ENCODE peak calls at places on chromosomes 12 and 14, in eight cellular contexts. One of them, this sample, is unnamed.
A peak's percentile ranks its signal among the peaks of the same experiment; 100 is the strongest.

GRCh38 chr14:21498540-21499526 is 12.3 kb downstream of the METTL3 start:
- DNase-seq in AG10803: peak; percentile 52
- DNase-seq in MM.1S: peak; percentile 27
- DNase-seq in GM10248: peak; percentile 44
- DNase-seq in SIG-M5: no peak
- DNase-seq in fibroblast of the conjunctiva: peak; percentile 34
- DNase-seq in amygdala: no peak
- DNase-seq in fibroblast of the aortic adventitia: peak; percentile 63
- DNase-seq in this sample: peak; percentile 64

GRCh38 chr14:66043921-66044320 is 442.2 kb upstream of the CCDC196 start:
- DNase-seq in fibroblast of the aortic adventitia: peak; percentile 58
- DNase-seq in GM10248: no peak
- DNase-seq in amygdala: no peak
- DNase-seq in SIG-M5: no peak
- DNase-seq in MM.1S: no peak
- DNase-seq in AG10803: peak; percentile 49
- DNase-seq in fibroblast of the conjunctiva: no peak
- DNase-seq in this sample: peak; percentile 63

GRCh38 chr12:98743362-98743953 is 98.4 kb downstream of the APAF1 start:
- DNase-seq in fibroblast of the aortic adventitia: no peak
- DNase-seq in MM.1S: no peak
- DNase-seq in amygdala: no peak
- DNase-seq in fibroblast of the conjunctiva: no peak
- DNase-seq in AG10803: no peak
- DNase-seq in GM10248: peak; percentile 44
- DNase-seq in SIG-M5: no peak
- DNase-seq in this sample: no peak

GRCh38 chr14:30450620-30451019 is 108.3 kb upstream of the G2E3 start:
- DNase-seq in MM.1S: no peak
- DNase-seq in fibroblast of the aortic adventitia: no peak
- DNase-seq in GM10248: no peak
- DNase-seq in AG10803: no peak
- DNase-seq in amygdala: no peak
- DNase-seq in fibroblast of the conjunctiva: no peak
- DNase-seq in SIG-M5: no peak
- DNase-seq in this sample: no peak

GRCh38 chr14:21201732-21202462 is 46.0 kb upstream of the OR5AU1 start:
- DNase-seq in fibroblast of the aortic adventitia: no peak
- DNase-seq in AG10803: peak; percentile 29
- DNase-seq in fibroblast of the conjunctiva: no peak
- DNase-seq in GM10248: no peak
- DNase-seq in SIG-M5: no peak
- DNase-seq in MM.1S: no peak
- DNase-seq in amygdala: no peak
- DNase-seq in this sample: no peak

GRCh38 chr14:100606687-100607610 is 19.7 kb upstream of the BEGAIN start:
- DNase-seq in fibroblast of the conjunctiva: no peak
- DNase-seq in MM.1S: no peak
- DNase-seq in GM10248: no peak
- DNase-seq in amygdala: no peak
- DNase-seq in fibroblast of the aortic adventitia: no peak
- DNase-seq in AG10803: no peak
- DNase-seq in SIG-M5: no peak
- DNase-seq in this sample: no peak

GRCh38 chr14:56874375-56874774 is 64.1 kb upstream of the OTX2 start:
- DNase-seq in SIG-M5: no peak
- DNase-seq in fibroblast of the conjunctiva: no peak
- DNase-seq in AG10803: no peak
- DNase-seq in GM10248: peak; percentile 11
- DNase-seq in MM.1S: no peak
- DNase-seq in amygdala: no peak
- DNase-seq in fibroblast of the aortic adventitia: no peak
- DNase-seq in this sample: no peak

GRCh38 chr12:110708917-110709316 is 20.0 kb upstream of the HVCN1 start:
- DNase-seq in fibroblast of the aortic adventitia: no peak
- DNase-seq in amygdala: no peak
- DNase-seq in SIG-M5: no peak
- DNase-seq in GM10248: no peak
- DNase-seq in AG10803: no peak
- DNase-seq in MM.1S: no peak
- DNase-seq in fibroblast of the conjunctiva: no peak
- DNase-seq in this sample: no peak

GRCh38 chr14:103562385-103563088 is at the start of the genes BAG5 and COA8:
- DNase-seq in fibroblast of the aortic adventitia: peak; percentile 75
- DNase-seq in amygdala: no peak
- DNase-seq in GM10248: peak; percentile 96
- DNase-seq in AG10803: peak; percentile 84
- DNase-seq in MM.1S: peak; percentile 72
- DNase-seq in fibroblast of the conjunctiva: peak; percentile 42
- DNase-seq in SIG-M5: no peak
- DNase-seq in this sample: peak; percentile 83

GRCh38 chr12:14946162-14946561 is 7.8 kb upstream of the ERP27 start:
- DNase-seq in GM10248: no peak
- DNase-seq in fibroblast of the aortic adventitia: no peak
- DNase-seq in MM.1S: no peak
- DNase-seq in SIG-M5: no peak
- DNase-seq in amygdala: no peak
- DNase-seq in AG10803: no peak
- DNase-seq in fibroblast of the conjunctiva: peak; percentile 30
- DNase-seq in this sample: peak; percentile 42

GRCh38 chr12:508795-509194 is 49.1 kb downstream of the B4GALNT3 start:
- DNase-seq in AG10803: no peak
- DNase-seq in SIG-M5: no peak
- DNase-seq in fibroblast of the conjunctiva: no peak
- DNase-seq in amygdala: no peak
- DNase-seq in GM10248: no peak
- DNase-seq in MM.1S: no peak
- DNase-seq in fibroblast of the aortic adventitia: no peak
- DNase-seq in this sample: no peak

GRCh38 chr12:49200882-49201594 is 12.2 kb upstream of the TUBA1A start:
- DNase-seq in GM10248: peak; percentile 58
- DNase-seq in AG10803: peak; percentile 84
- DNase-seq in amygdala: no peak
- DNase-seq in fibroblast of the aortic adventitia: peak; percentile 94
- DNase-seq in SIG-M5: peak; percentile 44
- DNase-seq in MM.1S: no peak
- DNase-seq in fibroblast of the conjunctiva: peak; percentile 74
- DNase-seq in this sample: peak; percentile 94

GRCh38 chr12:6375269-6376078 is at the start of gene SCNN1A:
- DNase-seq in SIG-M5: no peak
- DNase-seq in fibroblast of the conjunctiva: no peak
- DNase-seq in amygdala: no peak
- DNase-seq in fibroblast of the aortic adventitia: no peak
- DNase-seq in GM10248: no peak
- DNase-seq in MM.1S: no peak
- DNase-seq in AG10803: no peak
- DNase-seq in this sample: no peak

GRCh38 chr12:93518725-93519124 is 51.4 kb downstream of the MRPL42 start:
- DNase-seq in amygdala: no peak
- DNase-seq in GM10248: no peak
- DNase-seq in fibroblast of the aortic adventitia: peak; percentile 22
- DNase-seq in MM.1S: no peak
- DNase-seq in fibroblast of the conjunctiva: peak; percentile 31
- DNase-seq in AG10803: peak; percentile 24
- DNase-seq in SIG-M5: no peak
- DNase-seq in this sample: peak; percentile 26

GRCh38 chr14:92651106-92651792 is 97.2 kb downstream of the LGMN start:
- DNase-seq in AG10803: no peak
- DNase-seq in amygdala: no peak
- DNase-seq in SIG-M5: no peak
- DNase-seq in MM.1S: no peak
- DNase-seq in fibroblast of the aortic adventitia: no peak
- DNase-seq in GM10248: peak; percentile 88
- DNase-seq in fibroblast of the conjunctiva: no peak
- DNase-seq in this sample: no peak

GRCh38 chr14:24339284-24340151 is at the start of gene RIPK3:
- DNase-seq in fibroblast of the aortic adventitia: no peak
- DNase-seq in SIG-M5: no peak
- DNase-seq in fibroblast of the conjunctiva: no peak
- DNase-seq in amygdala: no peak
- DNase-seq in GM10248: peak; percentile 84
- DNase-seq in MM.1S: peak; percentile 52
- DNase-seq in AG10803: no peak
- DNase-seq in this sample: no peak

GRCh38 chr14:69953266-69953905 is 74.2 kb downstream of the SMOC1 start:
- DNase-seq in AG10803: no peak
- DNase-seq in MM.1S: no peak
- DNase-seq in fibroblast of the aortic adventitia: no peak
- DNase-seq in fibroblast of the conjunctiva: no peak
- DNase-seq in GM10248: no peak
- DNase-seq in SIG-M5: no peak
- DNase-seq in amygdala: no peak
- DNase-seq in this sample: no peak

GRCh38 chr12:96425321-96425720 is 25.1 kb upstream of the CDK17 start:
- DNase-seq in fibroblast of the conjunctiva: no peak
- DNase-seq in GM10248: peak; percentile 31
- DNase-seq in amygdala: no peak
- DNase-seq in fibroblast of the aortic adventitia: peak; percentile 90
- DNase-seq in AG10803: peak; percentile 98
- DNase-seq in MM.1S: no peak
- DNase-seq in SIG-M5: no peak
- DNase-seq in this sample: peak; percentile 85

GRCh38 chr14:103568952-103569351 is 6.2 kb downstream of the COA8 start:
- DNase-seq in fibroblast of the conjunctiva: no peak
- DNase-seq in SIG-M5: no peak
- DNase-seq in fibroblast of the aortic adventitia: no peak
- DNase-seq in GM10248: no peak
- DNase-seq in amygdala: no peak
- DNase-seq in MM.1S: no peak
- DNase-seq in AG10803: no peak
- DNase-seq in this sample: no peak

GRCh38 chr12:6627598-6627997 is 8.2 kb downstream of the LPAR5 start:
- DNase-seq in fibroblast of the aortic adventitia: no peak
- DNase-seq in SIG-M5: no peak
- DNase-seq in fibroblast of the conjunctiva: no peak
- DNase-seq in amygdala: no peak
- DNase-seq in AG10803: no peak
- DNase-seq in GM10248: no peak
- DNase-seq in MM.1S: peak; percentile 68
- DNase-seq in this sample: no peak

GRCh38 chr14:28774764-28775738 is 8.5 kb downstream of the FOXG1 start:
- DNase-seq in amygdala: no peak
- DNase-seq in SIG-M5: no peak
- DNase-seq in MM.1S: no peak
- DNase-seq in fibroblast of the conjunctiva: no peak
- DNase-seq in GM10248: no peak
- DNase-seq in AG10803: no peak
- DNase-seq in fibroblast of the aortic adventitia: no peak
- DNase-seq in this sample: no peak

GRCh38 chr12:16499617-16500016 is 106.3 kb downstream of the LMO3 start:
- DNase-seq in GM10248: no peak
- DNase-seq in fibroblast of the conjunctiva: no peak
- DNase-seq in AG10803: no peak
- DNase-seq in fibroblast of the aortic adventitia: peak; percentile 51
- DNase-seq in amygdala: no peak
- DNase-seq in MM.1S: no peak
- DNase-seq in SIG-M5: no peak
- DNase-seq in this sample: peak; percentile 24

GRCh38 chr12:124660846-124661245 is 93.4 kb upstream of the NCOR2 start:
- DNase-seq in fibroblast of the aortic adventitia: no peak
- DNase-seq in amygdala: no peak
- DNase-seq in MM.1S: no peak
- DNase-seq in GM10248: no peak
- DNase-seq in fibroblast of the conjunctiva: no peak
- DNase-seq in AG10803: no peak
- DNase-seq in SIG-M5: no peak
- DNase-seq in this sample: no peak

GRCh38 chr12:117352883-117353282 is 8.5 kb downstream of the NOS1 start:
- DNase-seq in fibroblast of the conjunctiva: no peak
- DNase-seq in SIG-M5: no peak
- DNase-seq in AG10803: no peak
- DNase-seq in amygdala: no peak
- DNase-seq in MM.1S: no peak
- DNase-seq in GM10248: no peak
- DNase-seq in fibroblast of the aortic adventitia: no peak
- DNase-seq in this sample: no peak

GRCh38 chr12:130872179-130873096 is 572 bp downstream of the RAN start:
- DNase-seq in MM.1S: no peak
- DNase-seq in SIG-M5: no peak
- DNase-seq in AG10803: peak; percentile 35
- DNase-seq in GM10248: peak; percentile 56
- DNase-seq in amygdala: no peak
- DNase-seq in fibroblast of the conjunctiva: no peak
- DNase-seq in fibroblast of the aortic adventitia: peak; percentile 19
- DNase-seq in this sample: peak; percentile 23

GRCh38 chr14:56273151-56273550 is 154.9 kb downstream of the PELI2 start:
- DNase-seq in fibroblast of the aortic adventitia: peak; percentile 41
- DNase-seq in amygdala: no peak
- DNase-seq in fibroblast of the conjunctiva: no peak
- DNase-seq in SIG-M5: no peak
- DNase-seq in MM.1S: no peak
- DNase-seq in AG10803: peak; percentile 97
- DNase-seq in GM10248: no peak
- DNase-seq in this sample: peak; percentile 48

GRCh38 chr14:34356267-34356660 is 105.8 kb downstream of the SPTSSA start:
- DNase-seq in AG10803: peak; percentile 56
- DNase-seq in fibroblast of the conjunctiva: no peak
- DNase-seq in GM10248: no peak
- DNase-seq in SIG-M5: peak; percentile 18
- DNase-seq in fibroblast of the aortic adventitia: peak; percentile 42
- DNase-seq in amygdala: no peak
- DNase-seq in MM.1S: no peak
- DNase-seq in this sample: peak; percentile 67

GRCh38 chr14:87628129-87628528 is 364.9 kb downstream of the GALC start:
- DNase-seq in MM.1S: no peak
- DNase-seq in SIG-M5: peak; percentile 18
- DNase-seq in GM10248: no peak
- DNase-seq in fibroblast of the conjunctiva: peak; percentile 20
- DNase-seq in amygdala: no peak
- DNase-seq in AG10803: peak; percentile 77
- DNase-seq in fibroblast of the aortic adventitia: peak; percentile 89
- DNase-seq in this sample: peak; percentile 36

GRCh38 chr14:88667555-88668273 is 104.9 kb downstream of the ZC3H14 start:
- DNase-seq in fibroblast of the conjunctiva: peak; percentile 67
- DNase-seq in AG10803: peak; percentile 81
- DNase-seq in amygdala: peak; percentile 28
- DNase-seq in MM.1S: peak; percentile 52
- DNase-seq in SIG-M5: peak; percentile 40
- DNase-seq in GM10248: peak; percentile 73
- DNase-seq in fibroblast of the aortic adventitia: peak; percentile 83
- DNase-seq in this sample: peak; percentile 84

GRCh38 chr14:99699861-99700260 is 15.8 kb downstream of the CYP46A1 start:
- DNase-seq in fibroblast of the aortic adventitia: no peak
- DNase-seq in SIG-M5: no peak
- DNase-seq in GM10248: no peak
- DNase-seq in fibroblast of the conjunctiva: no peak
- DNase-seq in amygdala: no peak
- DNase-seq in AG10803: no peak
- DNase-seq in MM.1S: no peak
- DNase-seq in this sample: no peak

GRCh38 chr14:75976838-75977237 is 5.0 kb downstream of the TGFB3 start:
- DNase-seq in GM10248: no peak
- DNase-seq in fibroblast of the conjunctiva: no peak
- DNase-seq in amygdala: no peak
- DNase-seq in SIG-M5: no peak
- DNase-seq in AG10803: no peak
- DNase-seq in MM.1S: no peak
- DNase-seq in fibroblast of the aortic adventitia: no peak
- DNase-seq in this sample: no peak

GRCh38 chr12:120041386-120042231 is 52.6 kb downstream of the BICDL1 start:
- DNase-seq in MM.1S: no peak
- DNase-seq in fibroblast of the aortic adventitia: no peak
- DNase-seq in SIG-M5: no peak
- DNase-seq in amygdala: no peak
- DNase-seq in AG10803: no peak
- DNase-seq in GM10248: no peak
- DNase-seq in fibroblast of the conjunctiva: no peak
- DNase-seq in this sample: no peak

GRCh38 chr12:107594995-107595394 is 90.6 kb upstream of the PWP1 start:
- DNase-seq in GM10248: no peak
- DNase-seq in MM.1S: no peak
- DNase-seq in AG10803: no peak
- DNase-seq in fibroblast of the aortic adventitia: peak; percentile 66
- DNase-seq in amygdala: no peak
- DNase-seq in fibroblast of the conjunctiva: no peak
- DNase-seq in SIG-M5: no peak
- DNase-seq in this sample: peak; percentile 30

GRCh38 chr12:131774576-131774975 is 53.6 kb upstream of the MMP17 start:
- DNase-seq in MM.1S: no peak
- DNase-seq in fibroblast of the conjunctiva: no peak
- DNase-seq in SIG-M5: no peak
- DNase-seq in amygdala: no peak
- DNase-seq in AG10803: no peak
- DNase-seq in GM10248: no peak
- DNase-seq in fibroblast of the aortic adventitia: no peak
- DNase-seq in this sample: no peak